ENCODE peak calls at places on chromosomes 5 and 9, in seven cellular contexts. N is stomach, Q is EL, P is NCI-H460, I is left ventricle myocardium inferior, K is glomerular endothelial cell, O is suprapubic skin. M is an unnamed sample.

GRCh38 chr5:62315376-62316049 is 9.5 kb downstream of the KIF2A start:
- DNase-seq in P (no peak), K (no peak), O (no peak), I (no peak), N (no peak), Q (peak; percentile 35), M (no peak)

GRCh38 chr5:142568271-142568995 is 117.5 kb downstream of the FGF1 start:
- DNase-seq in P (no peak), N (no peak), K (no peak), Q (no peak), O (no peak), I (no peak), M (peak; percentile 75)

GRCh38 chr9:126507318-126508109 is 106.2 kb upstream of the LMX1B start:
- DNase-seq in O (peak; percentile 56), I (no peak), P (no peak), K (no peak), N (no peak), Q (no peak), M (no peak)

GRCh38 chr5:132464155-132464939 is 26.2 kb downstream of the IRF1 start:
- DNase-seq in O (no peak), Q (peak; percentile 42), P (no peak), I (no peak), K (no peak), N (no peak), M (no peak)

GRCh38 chr5:174723979-174724483 is 351 bp upstream of the MSX2 start:
- DNase-seq in O (no peak), N (no peak), P (peak; percentile 33), K (no peak), Q (no peak), I (no peak), M (peak; percentile 37)

GRCh38 chr9:110919609-110920008 is 118.7 kb downstream of the LPAR1 start:
- DNase-seq in K (no peak), Q (peak; percentile 86), N (no peak), P (peak; percentile 65), I (no peak), O (no peak), M (peak; percentile 84)

GRCh38 chr5:122102825-122103224 is 24.8 kb upstream of the LOX start:
- DNase-seq in K (no peak), N (no peak), P (peak; percentile 43), O (no peak), I (no peak), Q (peak; percentile 69), M (peak; percentile 83)

GRCh38 chr5:143986567-143987242 is 174.7 kb downstream of the HMHB1 start:
- DNase-seq in N (no peak), O (no peak), K (no peak), I (no peak), Q (peak; percentile 83), P (no peak), M (peak; percentile 94)

M was measured in fibroblast of lung.